ENCODE peak calls at places on chromosome 20, in ten cellular contexts. O is ureter; V is right lobe of liver; Y is stimulated activated CD4-positive, alpha-beta T cell treated with anti-CD3 and anti-CD28 coated beads, TNF-alpha, amount 100 ng/mL, for 1 hour; D is SW480; X is NCI-H1105; T is fibroblast of the aortic adventitia; K is foreskin keratinocyte; J is HFFc6; B is endothelial cell. C is an unnamed sample.

GRCh38 chr20:23235173-23236027 is 115.2 kb upstream of the NXT1 start:
- DNase-seq in O (peak), V (peak), Y (no peak), D (peak), X (no peak), T (peak), K (no peak), J (peak), B (peak), C (no peak)

GRCh38 chr20:14453259-14453658 is 115.8 kb upstream of the FLRT3 start:
- DNase-seq in O (no peak), V (no peak), Y (no peak), D (no peak), X (no peak), T (no peak), K (no peak), J (no peak), B (no peak), C (no peak)

GRCh38 chr20:14921546-14921945 is 584.1 kb upstream of the FLRT3 start:
- DNase-seq in O (no peak), V (no peak), Y (no peak), D (no peak), X (no peak), T (no peak), K (peak), J (no peak), B (no peak), C (no peak)

GRCh38 chr20:62875419-62876355 is 14.1 kb upstream of the TCFL5 start:
- DNase-seq in O (peak), V (peak), Y (no peak), D (peak), X (peak), T (peak), K (no peak), J (peak), B (peak), C (no peak)

GRCh38 chr20:48401359-48401758 is 426.4 kb downstream of the PREX1 start:
- DNase-seq in O (no peak), V (no peak), Y (no peak), D (no peak), X (no peak), T (no peak), K (no peak), J (no peak), B (no peak), C (no peak)

GRCh38 chr20:39800548-39800947 is 838.4 kb downstream of the DHX35 start:
- DNase-seq in O (peak), V (no peak), Y (no peak), D (peak), X (no peak), T (peak), K (no peak), J (no peak), B (no peak), C (no peak)

GRCh38 chr20:13008761-13009681 is at the start of gene SPTLC3:
- DNase-seq in O (peak), V (peak), Y (no peak), D (peak), X (no peak), T (peak), K (peak), J (no peak), B (no peak), C (no peak)

GRCh38 chr20:48769111-48769879 is 58.5 kb downstream of the PREX1 start:
- DNase-seq in O (no peak), V (no peak), Y (peak), D (peak), X (no peak), T (no peak), K (no peak), J (no peak), B (no peak), C (no peak)

GRCh38 chr20:12847862-12848261 is 160.9 kb upstream of the SPTLC3 start:
- DNase-seq in O (no peak), V (no peak), Y (no peak), D (peak), X (no peak), T (peak), K (peak), J (no peak), B (no peak), C (no peak)

C was measured in mesenteric fat pad.